ENCODE peak calls at places on chromosomes 4 and X, in seven cellular contexts. T is neural crest cell, E is cardiac fibroblast, Q is GM23338, S is IMR-90, F is psoas muscle, J is endothelial cell. I is an unnamed sample.

GRCh38 chrX:150201841-150202240 is 161.3 kb upstream of the MAMLD1 start:
- DNase-seq in T (no peak), E (peak), Q (no peak), S (no peak), F (no peak), J (no peak), I (no peak)

GRCh38 chr4:173318648-173319211 is 15.4 kb downstream of the HMGB2 start:
- DNase-seq in T (no peak), E (peak), Q (peak), S (peak), F (no peak), J (no peak), I (no peak)

GRCh38 chrX:48737940-48738339 is 23.6 kb upstream of the GLOD5 start:
- DNase-seq in T (no peak), E (no peak), Q (no peak), S (no peak), F (no peak), J (no peak), I (no peak)

GRCh38 chrX:72738396-72738795 is 24.3 kb upstream of the PHKA1 start:
- DNase-seq in T (no peak), E (no peak), Q (no peak), S (no peak), F (no peak), J (no peak), I (no peak)

GRCh38 chrX:97310373-97310772 is 426.7 kb downstream of the RPA4 start:
- DNase-seq in T (no peak), E (no peak), Q (peak), S (peak), F (no peak), J (no peak), I (no peak)

GRCh38 chr4:1504786-1505500 is 98.7 kb upstream of the NKX1-1 start:
- DNase-seq in T (no peak), E (no peak), Q (no peak), S (no peak), F (peak), J (no peak), I (no peak)

GRCh38 chr4:185734214-185734613 is 77.8 kb downstream of the SORBS2 start:
- DNase-seq in T (no peak), E (peak), Q (no peak), S (no peak), F (no peak), J (no peak), I (no peak)

GRCh38 chr4:145285928-145286327 is 105.5 kb upstream of the OTUD4 start:
- DNase-seq in T (no peak), E (peak), Q (no peak), S (peak), F (no peak), J (no peak), I (peak)

GRCh38 chrX:48789366-48790220 is 3.2 kb downstream of the GATA1 start:
- DNase-seq in T (no peak), E (no peak), Q (no peak), S (no peak), F (no peak), J (no peak), I (no peak)

GRCh38 chr4:16083217-16084191 is at the start of gene PROM1:
- DNase-seq in T (peak), E (no peak), Q (peak), S (no peak), F (no peak), J (peak), I (peak)

GRCh38 chr4:157265281-157265680 is 44.8 kb downstream of the GRIA2 start:
- DNase-seq in T (no peak), E (peak), Q (peak), S (no peak), F (peak), J (no peak), I (peak)

GRCh38 chr4:14028862-14029261 is 401.3 kb upstream of the BOD1L1 start:
- DNase-seq in T (no peak), E (no peak), Q (peak), S (no peak), F (no peak), J (no peak), I (no peak)

GRCh38 chr4:3642806-3643517 is 110.7 kb upstream of the LRPAP1 start:
- DNase-seq in T (no peak), E (no peak), Q (no peak), S (no peak), F (peak), J (no peak), I (no peak)

GRCh38 chr4:89197920-89198319 is 86.6 kb downstream of the TIGD2 start:
- DNase-seq in T (no peak), E (no peak), Q (no peak), S (no peak), F (no peak), J (no peak), I (no peak)

GRCh38 chr4:111398906-111399330 is 746.3 kb upstream of the FAM241A start:
- DNase-seq in T (no peak), E (peak), Q (no peak), S (peak), F (no peak), J (no peak), I (peak)

GRCh38 chr4:78565971-78566372 is 14.4 kb downstream of the ANXA3 start:
- DNase-seq in T (no peak), E (peak), Q (peak), S (peak), F (no peak), J (no peak), I (peak)

GRCh38 chrX:71509289-71509688 is 23.6 kb upstream of the OGT start:
- DNase-seq in T (no peak), E (no peak), Q (no peak), S (no peak), F (no peak), J (no peak), I (no peak)

GRCh38 chr4:10773656-10774055 is 89.1 kb upstream of the CLNK start:
- DNase-seq in T (no peak), E (no peak), Q (no peak), S (no peak), F (no peak), J (no peak), I (no peak)

GRCh38 chr4:88765729-88766128 is 68.1 kb upstream of the NAP1L5 start:
- DNase-seq in T (no peak), E (peak), Q (no peak), S (peak), F (peak), J (no peak), I (peak)

GRCh38 chrX:11367609-11368430 is 74.6 kb downstream of the AMELX start:
- DNase-seq in T (no peak), E (peak), Q (no peak), S (peak), F (no peak), J (peak), I (peak)

GRCh38 chr4:94352996-94353395 is 10.4 kb upstream of the HPGDS start:
- DNase-seq in T (no peak), E (no peak), Q (no peak), S (no peak), F (no peak), J (no peak), I (peak)

GRCh38 chrX:85109235-85109634 is 105.6 kb downstream of the APOOL start:
- DNase-seq in T (no peak), E (peak), Q (peak), S (no peak), F (no peak), J (peak), I (no peak)

GRCh38 chr4:8730159-8730558 is 137.6 kb downstream of the CPZ start:
- DNase-seq in T (no peak), E (no peak), Q (no peak), S (no peak), F (peak), J (no peak), I (no peak)

GRCh38 chr4:130210871-130211270 is 1114.9 kb downstream of the C4orf33 start:
- DNase-seq in T (no peak), E (peak), Q (no peak), S (no peak), F (no peak), J (no peak), I (peak)

GRCh38 chr4:78477276-78477675 is 74.3 kb upstream of the ANXA3 start:
- DNase-seq in T (no peak), E (peak), Q (no peak), S (peak), F (no peak), J (no peak), I (peak)

GRCh38 chr4:915041-915474 is 17.1 kb downstream of the GAK start:
- DNase-seq in T (no peak), E (no peak), Q (no peak), S (no peak), F (no peak), J (no peak), I (no peak)

GRCh38 chr4:71206763-71207162 is 132.1 kb upstream of the SLC4A4 start:
- DNase-seq in T (no peak), E (peak), Q (no peak), S (peak), F (no peak), J (no peak), I (no peak)

GRCh38 chrX:15087747-15088146 is 182.1 kb downstream of the ASB9 start:
- DNase-seq in T (no peak), E (no peak), Q (no peak), S (no peak), F (no peak), J (no peak), I (no peak)

GRCh38 chrX:108312938-108313337 is 125.3 kb downstream of the COL4A6 start:
- DNase-seq in T (no peak), E (peak), Q (peak), S (peak), F (peak), J (no peak), I (peak)

GRCh38 chr4:141371206-141371605 is 150.5 kb downstream of the ZNF330 start:
- DNase-seq in T (no peak), E (no peak), Q (no peak), S (no peak), F (no peak), J (no peak), I (no peak)

GRCh38 chr4:141376769-141377168 is 156.1 kb downstream of the ZNF330 start:
- DNase-seq in T (no peak), E (no peak), Q (no peak), S (no peak), F (no peak), J (no peak), I (no peak)

DNA sequence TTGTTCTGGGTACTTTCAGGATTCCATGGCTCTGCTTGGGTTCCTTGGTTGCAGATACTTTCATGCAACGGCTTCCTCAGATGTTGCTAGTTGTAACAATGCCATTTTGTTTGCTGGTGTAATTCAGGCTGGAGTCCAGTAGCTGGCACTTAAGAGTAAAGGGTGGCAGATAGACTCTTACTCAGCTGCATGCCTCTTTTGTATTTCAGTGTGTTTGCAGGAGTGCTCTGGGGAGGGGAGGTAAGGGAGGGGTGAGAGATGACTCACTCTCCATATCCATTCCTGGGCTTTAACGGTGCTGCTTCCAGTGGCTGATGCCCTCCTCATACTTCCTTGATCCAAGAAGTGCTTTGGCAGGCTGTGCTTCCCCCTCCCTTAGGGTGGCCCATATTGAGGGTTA is 155.2 kb downstream of the ZNF330 start:
- DNase-seq in T (no peak), E (peak), Q (peak), S (peak), F (no peak), J (no peak), I (peak)
- TF ChIP-seq CTCF in T (no peak), E (peak), Q (no peak), S (peak), F (no peak), J (no peak), I (peak)

DNA sequence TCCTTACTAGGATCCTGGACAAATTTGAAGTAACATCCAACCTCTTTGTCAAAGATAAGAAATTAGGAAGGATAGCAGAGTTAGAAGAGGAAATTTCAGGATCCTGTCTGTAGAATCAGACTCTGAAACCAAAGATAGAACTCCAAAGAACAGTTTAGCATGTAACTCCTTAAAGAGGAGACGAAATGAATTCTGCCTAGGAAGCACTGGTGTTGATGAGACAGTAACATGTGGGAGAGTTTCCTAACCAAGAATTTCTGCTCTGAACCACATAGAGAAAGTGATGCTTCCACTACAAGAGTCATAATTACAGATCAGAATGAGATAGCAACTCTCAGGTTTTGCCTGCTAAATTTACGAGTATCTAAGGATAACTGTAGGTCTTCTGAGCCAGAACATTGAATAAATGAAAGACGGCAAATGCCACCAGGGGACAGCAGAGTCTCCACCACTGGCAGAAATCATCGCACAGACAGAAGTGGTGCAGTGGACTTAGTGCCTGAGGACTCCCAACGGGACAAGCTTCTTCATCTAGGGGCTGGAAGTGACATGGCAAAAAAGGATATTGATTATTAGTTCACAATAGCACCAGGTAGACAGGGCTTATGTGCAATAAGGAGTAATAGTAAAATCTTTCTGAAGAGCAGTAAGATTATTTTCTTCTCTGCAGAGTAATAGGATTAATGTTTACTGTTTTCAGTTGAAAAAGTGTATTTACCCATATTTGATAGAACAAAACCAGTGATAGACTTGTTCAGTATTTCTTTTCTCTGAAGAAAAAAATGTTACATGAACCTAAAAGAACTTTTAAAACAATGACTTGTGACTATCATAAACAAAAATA is 6.7 kb upstream of the PPID start:
- DNase-seq in T (peak), E (peak), Q (peak), S (peak), F (peak), J (peak), I (peak)
- TF ChIP-seq CTCF in T (peak), E (peak), Q (peak), S (peak), F (peak), J (peak), I (peak)

DNA sequence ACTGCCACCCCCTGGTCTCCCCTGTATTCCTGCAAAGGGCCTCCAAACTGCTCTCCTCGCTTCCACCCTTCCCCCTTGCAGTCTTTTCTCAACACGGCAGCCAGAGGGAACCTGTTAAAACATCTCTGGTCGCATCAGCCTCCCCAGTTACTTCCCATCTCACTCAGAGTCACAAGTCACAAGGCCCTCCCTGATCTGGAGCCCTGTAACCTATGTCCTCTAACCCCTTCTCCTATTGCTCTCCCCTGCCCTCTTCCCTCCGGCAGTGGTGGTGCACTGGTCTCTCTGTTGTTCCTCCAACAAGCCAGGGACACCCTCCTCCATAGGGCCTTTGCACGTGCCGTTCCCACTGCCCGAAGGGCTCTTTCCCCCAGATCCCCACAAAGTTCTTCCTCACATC is 73.2 kb downstream of the SH3KBP1 start:
- DNase-seq in T (no peak), E (no peak), Q (peak), S (no peak), F (no peak), J (no peak), I (no peak)
- TF ChIP-seq CTCF in T (no peak), E (no peak), Q (peak), S (no peak), F (no peak), J (no peak), I (no peak)

GRCh38 chr4:117447925-117448324 is 362.5 kb upstream of the TRAM1L1 start:
- DNase-seq in T (no peak), E (no peak), Q (peak), S (no peak), F (no peak), J (peak), I (no peak)
- TF ChIP-seq CTCF in T (peak), E (no peak), Q (peak), S (no peak), F (no peak), J (peak), I (peak)

DNA sequence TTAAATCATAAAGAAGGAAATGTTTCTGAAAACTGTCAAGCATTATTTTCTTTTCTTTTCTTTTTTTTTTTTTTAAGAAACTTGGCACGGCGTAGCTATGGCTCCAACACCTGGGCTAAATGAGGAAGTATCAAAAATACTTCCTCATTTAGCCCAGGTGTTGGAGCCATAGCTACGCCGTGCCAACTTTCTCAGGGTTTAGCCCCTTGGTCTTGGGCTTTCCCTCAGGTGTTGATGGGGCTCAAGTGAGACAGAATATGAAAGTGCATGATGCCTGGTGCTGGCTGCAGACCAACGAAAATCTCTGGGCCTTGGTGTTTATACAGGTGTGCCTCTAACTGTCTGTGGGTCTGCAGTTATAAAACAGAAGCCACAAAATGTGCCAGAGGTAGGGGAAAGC is 132.7 kb downstream of the ARHGAP24 start:
- DNase-seq in T (no peak), E (no peak), Q (no peak), S (no peak), F (no peak), J (no peak), I (no peak)
- TF ChIP-seq CTCF in T (no peak), E (no peak), Q (no peak), S (no peak), F (no peak), J (no peak), I (no peak)

GRCh38 chr4:151679247-151679646 is 81.6 kb downstream of the GATB start:
- DNase-seq in T (no peak), E (no peak), Q (peak), S (no peak), F (no peak), J (no peak), I (no peak)
- TF ChIP-seq CTCF in T (no peak), E (no peak), Q (no peak), S (no peak), F (no peak), J (no peak), I (no peak)

I was measured in foreskin fibroblast.